ENCODE peak calls at places on chromosomes 13 and 19, in four cellular contexts. Q is GM18507, T is left cardiac atrium, E is head of caudate nucleus. F is an unnamed sample.

GRCh38 chr19:1042689-1043511 is 3.0 kb downstream of the ABCA7 start:
- DNase-seq in Q (no peak), T (peak), E (no peak), F (peak)

GRCh38 chr19:21463449-21464105 is 41.8 kb upstream of the ZNF429 start:
- DNase-seq in Q (no peak), T (peak), E (peak), F (peak)

GRCh38 chr13:68923995-68924394 is 1183.6 kb upstream of the ATXN8OS start:
- DNase-seq in Q (no peak), T (no peak), E (no peak), F (no peak)

GRCh38 chr13:113955691-113956090 is 18.2 kb downstream of the C13orf46 start:
- DNase-seq in Q (no peak), T (peak), E (no peak), F (no peak)

GRCh38 chr19:19900124-19900523 is 622 bp upstream of the ZNF93 start:
- DNase-seq in Q (no peak), T (no peak), E (no peak), F (no peak)

GRCh38 chr19:17737690-17738153 is 13.6 kb upstream of the FCHO1 start:
- DNase-seq in Q (no peak), T (no peak), E (no peak), F (no peak)

GRCh38 chr19:1290699-1291651 is 5.3 kb downstream of the EFNA2 start:
- DNase-seq in Q (no peak), T (no peak), E (no peak), F (no peak)

GRCh38 chr13:73054712-73055111 is 4.1 kb upstream of the KLF5 start:
- DNase-seq in Q (no peak), T (no peak), E (no peak), F (no peak)

GRCh38 chr13:40060318-40061007 is 405.0 kb downstream of the COG6 start:
- DNase-seq in Q (peak), T (peak), E (peak), F (no peak)

GRCh38 chr13:110136660-110137585 is 170.0 kb downstream of the COL4A1 start:
- DNase-seq in Q (no peak), T (no peak), E (peak), F (no peak)

GRCh38 chr13:23141964-23142363 is 38.8 kb upstream of the SGCG start:
- DNase-seq in Q (no peak), T (no peak), E (no peak), F (no peak)

GRCh38 chr19:19613456-19613855 is 5.0 kb downstream of the PBX4 start:
- DNase-seq in Q (no peak), T (no peak), E (peak), F (no peak)

GRCh38 chr19:46299695-46300094 is 2.9 kb downstream of the HIF3A start:
- DNase-seq in Q (no peak), T (no peak), E (no peak), F (no peak)

GRCh38 chr19:33368074-33368864 is 5.2 kb upstream of the CEBPG start:
- DNase-seq in Q (no peak), T (no peak), E (no peak), F (no peak)

GRCh38 chr13:92463134-92463533 is 763.5 kb upstream of the GPC6 start:
- DNase-seq in Q (no peak), T (no peak), E (no peak), F (no peak)

GRCh38 chr13:50452028-50452427 is 391.5 kb downstream of the DLEU7 start:
- DNase-seq in Q (no peak), T (no peak), E (no peak), F (no peak)

GRCh38 chr19:11204943-11205349 is 7.6 kb upstream of the KANK2 start:
- DNase-seq in Q (no peak), T (peak), E (no peak), F (no peak)

GRCh38 chr13:44271031-44271433 is 102.6 kb upstream of the SERP2 start:
- DNase-seq in Q (no peak), T (no peak), E (no peak), F (no peak)

GRCh38 chr13:110105136-110105535 is 201.8 kb downstream of the COL4A1 start:
- DNase-seq in Q (no peak), T (no peak), E (no peak), F (no peak)

GRCh38 chr13:36420437-36420891 is 11.8 kb upstream of the CCNA1 start:
- DNase-seq in Q (peak), T (peak), E (peak), F (peak)

GRCh38 chr13:23608704-23609413 is 38.6 kb downstream of the TNFRSF19 start:
- DNase-seq in Q (no peak), T (peak), E (peak), F (no peak)

GRCh38 chr19:46913852-46914430 is 53.1 kb downstream of the ARHGAP35 start:
- DNase-seq in Q (no peak), T (no peak), E (no peak), F (no peak)

GRCh38 chr19:34336781-34337271 is 28.2 kb upstream of the GPI start:
- DNase-seq in Q (peak), T (no peak), E (no peak), F (peak)

GRCh38 chr13:26529441-26529840 is 28.0 kb upstream of the WASF3 start:
- DNase-seq in Q (no peak), T (peak), E (no peak), F (no peak)

GRCh38 chr13:99390601-99391000 is 83.4 kb upstream of the GPR183 start:
- DNase-seq in Q (no peak), T (no peak), E (no peak), F (no peak)

GRCh38 chr19:6737873-6738725 is 719 bp upstream of the GPR108 start:
- DNase-seq in Q (no peak), T (peak), E (peak), F (no peak)

GRCh38 chr13:27482996-27483395 is 32.6 kb upstream of the MTIF3 start:
- DNase-seq in Q (no peak), T (no peak), E (no peak), F (no peak)

GRCh38 chr19:29308977-29309520 is 96.1 kb upstream of the UQCRFS1 start:
- DNase-seq in Q (no peak), T (no peak), E (no peak), F (no peak)

GRCh38 chr19:9808855-9809646 is 9.8 kb downstream of the FBXL12 start:
- DNase-seq in Q (no peak), T (no peak), E (no peak), F (no peak)

GRCh38 chr19:9037415-9038062 is 27.3 kb upstream of the MUC16 start:
- DNase-seq in Q (no peak), T (peak), E (no peak), F (no peak)

GRCh38 chr19:31340059-31341025 is 8.9 kb downstream of the TSHZ3 start:
- DNase-seq in Q (no peak), T (no peak), E (no peak), F (no peak)

GRCh38 chr13:27978301-27978968 is 9.3 kb upstream of the CDX2 start:
- DNase-seq in Q (no peak), T (no peak), E (no peak), F (no peak)

GRCh38 chr13:29771247-29771646 is 79.2 kb downstream of the UBL3 start:
- DNase-seq in Q (no peak), T (no peak), E (no peak), F (peak)

GRCh38 chr13:107020393-107020792 is 452.5 kb upstream of the ARGLU1 start:
- DNase-seq in Q (no peak), T (no peak), E (no peak), F (no peak)

GRCh38 chr19:46299004-46299509 is 2.2 kb downstream of the HIF3A start:
- DNase-seq in Q (no peak), T (peak), E (peak), F (peak)